ENCODE peak calls at places on chromosomes 16 and 17, in eight cellular contexts. J is Peyer's patch, W is heart left ventricle, D is endothelial cell, F is B cell, T is Calu3, P is suprapubic skin, Q is neural crest cell. E is an unnamed sample.

GRCh38 chr16:3785413-3785812 is 68.1 kb upstream of the TRAP1 start:
- DNase-seq in J (no peak), W (no peak), D (no peak), F (no peak), T (no peak), P (no peak), Q (no peak), E (peak; percentile 4)

GRCh38 chr17:35094902-35095301 is 24.8 kb downstream of the RAD51D start:
- DNase-seq in J (no peak), W (no peak), D (no peak), F (no peak), T (peak; percentile 30), P (no peak), Q (no peak), E (no peak)

GRCh38 chr17:7883781-7884386 is 4.7 kb upstream of the CHD3 start:
- DNase-seq in J (no peak), W (no peak), D (no peak), F (peak; percentile 77), T (peak; percentile 17), P (no peak), Q (no peak), E (peak; percentile 49)

GRCh38 chr17:73576556-73576955 is 67.7 kb downstream of the SDK2 start:
- DNase-seq in J (no peak), W (no peak), D (no peak), F (no peak), T (no peak), P (no peak), Q (no peak), E (no peak)

GRCh38 chr16:78177218-78177617 is 77.8 kb downstream of the WWOX start:
- DNase-seq in J (no peak), W (no peak), D (no peak), F (no peak), T (no peak), P (no peak), Q (no peak), E (no peak)

GRCh38 chr16:77499373-77500285 is 64.8 kb upstream of the ADAMTS18 start:
- DNase-seq in J (no peak), W (peak; percentile 16), D (no peak), F (no peak), T (no peak), P (no peak), Q (no peak), E (no peak)

GRCh38 chr16:56417138-56417537 is 8.2 kb downstream of the AMFR start:
- DNase-seq in J (no peak), W (no peak), D (no peak), F (no peak), T (no peak), P (no peak), Q (no peak), E (no peak)

GRCh38 chr16:3065069-3065741 is at the start of gene IL32:
- DNase-seq in J (peak; percentile 65), W (peak; percentile 88), D (no peak), F (peak; percentile 53), T (peak; percentile 80), P (no peak), Q (no peak), E (no peak)

GRCh38 chr16:25063102-25063501 is 47.9 kb upstream of the ARHGAP17 start:
- DNase-seq in J (no peak), W (no peak), D (no peak), F (peak; percentile 40), T (no peak), P (no peak), Q (no peak), E (no peak)

GRCh38 chr16:57567691-57568090 is 25.2 kb downstream of the ADGRG5 start:
- DNase-seq in J (peak; percentile 8), W (no peak), D (no peak), F (no peak), T (no peak), P (no peak), Q (no peak), E (no peak)

GRCh38 chr16:57901480-57902069 is 69.4 kb downstream of the CNGB1 start:
- DNase-seq in J (no peak), W (no peak), D (no peak), F (no peak), T (peak; percentile 39), P (no peak), Q (no peak), E (no peak)

GRCh38 chr17:82299452-82299851 is 18.0 kb downstream of the CD7 start:
- DNase-seq in J (no peak), W (no peak), D (no peak), F (no peak), T (no peak), P (no peak), Q (no peak), E (no peak)

GRCh38 chr17:2719861-2720260 is 8.3 kb upstream of the CLUH start:
- DNase-seq in J (no peak), W (no peak), D (no peak), F (no peak), T (no peak), P (no peak), Q (no peak), E (no peak)

GRCh38 chr17:29115906-29116651 is 64.1 kb downstream of the MYO18A start:
- DNase-seq in J (no peak), W (no peak), D (no peak), F (no peak), T (peak; percentile 47), P (no peak), Q (peak; percentile 29), E (no peak)

GRCh38 chr17:48011405-48012150 is 26.0 kb downstream of the COPZ2 start:
- DNase-seq in J (peak; percentile 63), W (no peak), D (no peak), F (peak; percentile 69), T (peak; percentile 74), P (no peak), Q (no peak), E (no peak)

GRCh38 chr16:9821970-9822369 is 360.3 kb downstream of the GRIN2A start:
- DNase-seq in J (no peak), W (no peak), D (no peak), F (no peak), T (no peak), P (no peak), Q (no peak), E (no peak)

GRCh38 chr16:85633438-85633743 is 20.3 kb downstream of the GSE1 start:
- DNase-seq in J (no peak), W (no peak), D (no peak), F (no peak), T (no peak), P (no peak), Q (no peak), E (no peak)

GRCh38 chr16:85632709-85633437 is 19.8 kb downstream of the GSE1 start:
- DNase-seq in J (no peak), W (no peak), D (no peak), F (no peak), T (no peak), P (no peak), Q (no peak), E (no peak)

GRCh38 chr16:85631230-85631629 is 18.1 kb downstream of the GSE1 start:
- DNase-seq in J (no peak), W (no peak), D (no peak), F (no peak), T (no peak), P (no peak), Q (no peak), E (no peak)

GRCh38 chr16:85633888-85634287 is 20.8 kb downstream of the GSE1 start:
- DNase-seq in J (no peak), W (no peak), D (no peak), F (no peak), T (no peak), P (no peak), Q (no peak), E (no peak)

GRCh38 chr16:85631802-85632393 is 18.8 kb downstream of the GSE1 start:
- DNase-seq in J (no peak), W (no peak), D (no peak), F (no peak), T (no peak), P (no peak), Q (no peak), E (no peak)
- TF ChIP-seq CTCF in J (no peak), W (no peak), D (no peak), F (no peak), T (peak; percentile 26), P (no peak), Q (no peak), E (no peak)

DNA sequence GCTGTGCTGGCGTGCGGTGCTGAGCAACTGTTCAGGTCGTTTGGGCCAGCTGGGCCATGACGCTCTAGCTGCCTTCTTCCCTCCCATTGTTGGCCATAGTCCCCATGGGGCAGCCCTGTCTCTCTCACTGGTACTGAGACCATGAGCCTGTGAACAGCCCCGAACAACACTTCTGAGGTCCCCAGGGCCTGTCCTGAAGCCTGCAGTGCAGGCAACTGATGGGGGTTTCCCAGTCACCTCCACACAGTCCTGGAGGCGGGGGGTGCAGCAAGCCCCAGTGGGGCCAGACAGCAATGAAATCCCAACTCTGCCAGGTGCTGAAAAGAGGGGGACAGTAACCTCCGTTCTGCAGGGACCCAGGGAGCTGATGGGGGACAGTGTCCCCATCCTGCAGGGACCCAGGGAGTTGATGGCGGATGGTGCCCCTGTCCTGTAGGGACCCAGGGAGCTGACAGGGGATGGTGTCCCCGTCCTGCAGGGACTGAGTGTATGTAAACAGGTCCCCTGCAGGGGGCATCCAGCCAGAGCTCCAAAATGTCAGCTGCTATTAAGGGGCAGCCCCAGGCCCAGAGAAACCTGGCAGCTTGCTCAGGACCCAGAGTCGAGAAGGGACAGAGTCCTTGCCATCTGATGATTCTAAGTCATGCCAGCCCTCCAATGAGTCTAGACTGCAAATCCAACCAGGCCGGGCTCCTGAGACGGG is 30.4 kb downstream of the ENGASE start:
- DNase-seq in J (no peak), W (no peak), D (no peak), F (no peak), T (no peak), P (no peak), Q (no peak), E (no peak)
- TF ChIP-seq CTCF in J (no peak), W (no peak), D (no peak), F (no peak), T (no peak), P (no peak), Q (no peak), E (no peak)

DNA sequence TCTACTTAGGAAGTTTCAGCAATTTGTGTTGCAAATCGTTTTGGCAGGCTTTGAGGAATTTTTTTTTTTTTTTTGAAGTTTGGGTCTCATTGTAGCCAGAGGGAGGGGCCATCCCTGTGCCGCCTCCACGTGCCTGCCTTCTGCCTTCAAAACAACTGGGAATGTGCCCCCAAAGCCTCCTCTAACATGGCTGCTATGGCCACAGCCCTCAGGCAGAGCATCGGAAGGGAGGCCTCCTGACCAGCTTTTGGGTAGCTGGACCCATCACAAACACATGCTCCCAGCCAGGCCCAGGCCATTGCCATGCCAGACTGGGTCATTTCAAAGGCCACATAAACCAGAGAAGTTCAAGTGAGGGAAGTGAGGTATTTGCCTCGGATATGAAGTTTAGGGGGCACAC is 21.5 kb downstream of the C16orf82 start:
- DNase-seq in J (no peak), W (no peak), D (no peak), F (no peak), T (no peak), P (no peak), Q (no peak), E (no peak)
- TF ChIP-seq CTCF in J (no peak), W (no peak), D (no peak), F (no peak), T (no peak), P (no peak), Q (no peak), E (no peak)

DNA sequence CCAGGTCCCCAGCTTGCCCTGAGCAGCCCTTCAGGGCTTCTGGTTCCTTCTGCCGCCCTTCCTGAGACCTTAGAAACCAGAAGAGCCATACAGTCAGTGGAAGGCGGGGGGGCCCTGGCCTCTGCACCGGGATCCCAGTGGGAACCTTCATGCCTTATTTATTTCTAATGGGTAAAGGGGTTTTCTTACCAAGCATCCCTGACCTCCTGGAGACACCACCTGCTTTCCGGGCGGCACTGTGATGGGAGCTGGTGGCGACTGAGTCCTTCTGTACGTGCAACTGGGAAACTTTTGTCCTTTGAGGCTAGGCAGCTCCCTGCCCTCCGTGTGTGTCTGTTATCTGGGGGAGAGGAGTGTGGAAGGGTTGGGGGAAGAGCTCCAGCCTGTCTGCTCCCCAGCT is 7.2 kb upstream of the MRPL58 start:
- DNase-seq in J (no peak), W (no peak), D (no peak), F (no peak), T (no peak), P (no peak), Q (no peak), E (no peak)
- TF ChIP-seq CTCF in J (no peak), W (no peak), D (no peak), F (no peak), T (no peak), P (no peak), Q (no peak), E (no peak)